ENCODE peak calls at places on chromosomes 3 and 15, in nine cellular contexts. D is MCF 10A; B is dorsolateral prefrontal cortex; Y is neural crest cell; K is GM12865; P is activated T-helper 9 cell treated with anti-CD3 and anti-CD28 coated beads, Interleukin-2, amount 50 U/mL, for 16 hours; E is body of pancreas; C is NCI-H1105; V is AG08396. M is an unnamed sample.

GRCh38 chr15:55700876-55701275 is 42.1 kb downstream of the PRTG start:
- DNase-seq in Y (no peak), B (no peak), E (no peak), V (no peak), P (no peak), C (no peak), D (no peak), K (peak; percentile 26), M (no peak)

GRCh38 chr3:49803464-49804140 is 541 bp downstream of the INKA1 start:
- DNase-seq in B (no peak), K (peak; percentile 51), P (peak; percentile 33), E (no peak), V (peak; percentile 39), C (peak; percentile 21), D (peak; percentile 74), Y (peak; percentile 44), M (no peak)

GRCh38 chr15:74006774-74007639 is 12.5 kb downstream of the PML start:
- DNase-seq in B (no peak), P (no peak), V (no peak), D (no peak), E (no peak), K (peak; percentile 37), Y (no peak), C (no peak), M (no peak)

GRCh38 chr15:93288718-93289117 is 199.7 kb upstream of the RGMA start:
- DNase-seq in K (no peak), B (no peak), P (no peak), Y (no peak), C (no peak), V (no peak), D (no peak), E (peak; percentile 28), M (no peak)

GRCh38 chr3:142808103-142808917 is 80.6 kb downstream of the PCOLCE2 start:
- DNase-seq in V (no peak), K (no peak), E (no peak), B (no peak), P (no peak), Y (no peak), C (no peak), D (peak; percentile 72), M (no peak)

GRCh38 chr15:50940506-50940905 is 32.0 kb downstream of the AP4E1 start:
- DNase-seq in E (no peak), B (no peak), P (no peak), K (no peak), Y (no peak), C (no peak), D (peak; percentile 35), V (no peak), M (no peak)

GRCh38 chr15:80455051-80455648 is 51.0 kb downstream of the ARNT2 start:
- DNase-seq in C (no peak), E (no peak), V (no peak), D (peak; percentile 2), B (no peak), Y (no peak), K (no peak), P (no peak), M (no peak)

GRCh38 chr15:82063055-82063454 is 17.2 kb upstream of the MEX3B start:
- DNase-seq in E (no peak), K (no peak), P (no peak), B (no peak), C (no peak), D (no peak), V (no peak), Y (no peak), M (no peak)

GRCh38 chr3:31268868-31269267 is 263.9 kb upstream of the STT3B start:
- DNase-seq in K (no peak), Y (no peak), V (no peak), P (no peak), D (no peak), B (no peak), C (no peak), E (no peak), M (no peak)